ENCODE peak calls at places on chromosomes 6 and 20, in nine cellular contexts. J, P, X, S, W, G, A, O and L are unnamed samples.

GRCh38 chr6:41430875-41431274 is 95.5 kb downstream of the NCR2 start:
- DNase-seq in J (peak), P (no peak), X (peak), S (no peak), W (peak), G (no peak), A (no peak), O (peak), L (no peak)

GRCh38 chr6:80214436-80215022 is 108.1 kb downstream of the BCKDHB start:
- DNase-seq in J (peak), P (no peak), X (peak), S (no peak), W (peak), G (no peak), A (peak), O (peak), L (peak)

GRCh38 chr6:56528412-56528841 is 114.3 kb downstream of the DST start:
- DNase-seq in J (peak), P (no peak), X (peak), S (no peak), W (peak), G (no peak), A (no peak), O (peak), L (no peak)

GRCh38 chr6:21754891-21755290 is 161.3 kb downstream of the SOX4 start:
- DNase-seq in J (peak), P (no peak), X (peak), S (no peak), W (peak), G (no peak), A (no peak), O (no peak), L (no peak)

GRCh38 chr6:27766405-27766804 is 145.8 kb downstream of the OR2B2 start:
- DNase-seq in J (no peak), P (no peak), X (no peak), S (no peak), W (no peak), G (no peak), A (no peak), O (no peak), L (no peak)

GRCh38 chr20:35215066-35215956 is 11.2 kb upstream of the MMP24 start:
- DNase-seq in J (peak), P (no peak), X (peak), S (no peak), W (no peak), G (no peak), A (no peak), O (peak), L (no peak)

GRCh38 chr6:25590986-25591385 is 61.0 kb upstream of the SCGN start:
- DNase-seq in J (no peak), P (no peak), X (no peak), S (no peak), W (no peak), G (no peak), A (no peak), O (no peak), L (no peak)

GRCh38 chr6:4388675-4389074 is 253.3 kb upstream of the ECI2 start:
- DNase-seq in J (no peak), P (no peak), X (no peak), S (no peak), W (no peak), G (no peak), A (peak), O (no peak), L (no peak)

GRCh38 chr6:112927641-112928040 is 580.5 kb downstream of the RFPL4B start:
- DNase-seq in J (peak), P (no peak), X (no peak), S (no peak), W (no peak), G (no peak), A (no peak), O (no peak), L (no peak)

GRCh38 chr6:37024665-37025337 is 19.3 kb downstream of the FGD2 start:
- DNase-seq in J (no peak), P (no peak), X (peak), S (no peak), W (no peak), G (no peak), A (no peak), O (peak), L (no peak)

GRCh38 chr6:54267798-54268197 is 40.4 kb upstream of the TINAG start:
- DNase-seq in J (peak), P (no peak), X (peak), S (no peak), W (peak), G (peak), A (peak), O (peak), L (peak)

GRCh38 chr20:39282619-39283092 is 320.5 kb downstream of the DHX35 start:
- DNase-seq in J (no peak), P (no peak), X (no peak), S (no peak), W (no peak), G (no peak), A (peak), O (no peak), L (peak)

GRCh38 chr6:128515550-128516513 is 4.6 kb downstream of the PTPRK start:
- DNase-seq in J (peak), P (no peak), X (no peak), S (no peak), W (no peak), G (no peak), A (no peak), O (peak), L (no peak)

GRCh38 chr6:68279793-68280557 is 355.1 kb upstream of the ADGRB3 start:
- DNase-seq in J (peak), P (no peak), X (no peak), S (no peak), W (peak), G (peak), A (no peak), O (no peak), L (no peak)

GRCh38 chr6:42727084-42727601 is 4.7 kb upstream of the PRPH2 start:
- DNase-seq in J (no peak), P (peak), X (no peak), S (peak), W (no peak), G (peak), A (no peak), O (no peak), L (no peak)

GRCh38 chr20:63091901-63092659 is 85.3 kb upstream of the BHLHE23 start:
- DNase-seq in J (no peak), P (peak), X (no peak), S (peak), W (no peak), G (no peak), A (no peak), O (no peak), L (peak)

GRCh38 chr6:7052441-7052936 is 55.3 kb upstream of the RREB1 start:
- DNase-seq in J (peak), P (peak), X (no peak), S (peak), W (peak), G (peak), A (peak), O (peak), L (peak)

GRCh38 chr6:44332585-44332984 is 9.9 kb upstream of the SPATS1 start:
- DNase-seq in J (peak), P (no peak), X (no peak), S (no peak), W (no peak), G (no peak), A (no peak), O (peak), L (no peak)

GRCh38 chr6:64732888-64733287 is 974.1 kb downstream of the EYS start:
- DNase-seq in J (no peak), P (no peak), X (peak), S (no peak), W (no peak), G (no peak), A (peak), O (no peak), L (no peak)

GRCh38 chr20:50038574-50038991 is 55.8 kb downstream of the SNAI1 start:
- DNase-seq in J (no peak), P (no peak), X (no peak), S (no peak), W (no peak), G (no peak), A (peak), O (no peak), L (no peak)

GRCh38 chr6:19492631-19493030 is 344.5 kb upstream of the ID4 start:
- DNase-seq in J (no peak), P (no peak), X (no peak), S (no peak), W (no peak), G (no peak), A (no peak), O (no peak), L (no peak)

GRCh38 chr20:35301426-35301825 is 9.2 kb upstream of the FAM83C start:
- DNase-seq in J (peak), P (no peak), X (no peak), S (no peak), W (no peak), G (no peak), A (no peak), O (no peak), L (no peak)

GRCh38 chr20:25251558-25251957 is 3.7 kb downstream of the PYGB start:
- DNase-seq in J (no peak), P (no peak), X (no peak), S (no peak), W (no peak), G (no peak), A (peak), O (no peak), L (no peak)

GRCh38 chr6:150238857-150239407 is 96.1 kb downstream of the PPP1R14C start:
- DNase-seq in J (no peak), P (no peak), X (no peak), S (no peak), W (no peak), G (no peak), A (no peak), O (no peak), L (no peak)

GRCh38 chr6:41492261-41492891 is 53.8 kb upstream of the FOXP4 start:
- DNase-seq in J (no peak), P (no peak), X (no peak), S (peak), W (no peak), G (no peak), A (no peak), O (no peak), L (peak)

GRCh38 chr6:21141616-21142303 is 451.8 kb upstream of the SOX4 start:
- DNase-seq in J (no peak), P (no peak), X (no peak), S (no peak), W (no peak), G (no peak), A (no peak), O (no peak), L (no peak)

GRCh38 chr6:111113731-111114438 is 26.6 kb downstream of the SLC16A10 start:
- DNase-seq in J (peak), P (peak), X (no peak), S (no peak), W (peak), G (no peak), A (peak), O (peak), L (no peak)

GRCh38 chr6:17869010-17869752 is 118.3 kb downstream of the KIF13A start:
- DNase-seq in J (peak), P (no peak), X (no peak), S (no peak), W (no peak), G (no peak), A (no peak), O (peak), L (no peak)

GRCh38 chr6:6865601-6866000 is 242.2 kb upstream of the RREB1 start:
- DNase-seq in J (no peak), P (no peak), X (no peak), S (no peak), W (no peak), G (no peak), A (no peak), O (no peak), L (no peak)

GRCh38 chr20:444117-444516 is 18.2 kb downstream of the TBC1D20 start:
- DNase-seq in J (no peak), P (no peak), X (no peak), S (no peak), W (no peak), G (no peak), A (no peak), O (no peak), L (no peak)

GRCh38 chr20:17441745-17442144 is 89.4 kb downstream of the BFSP1 start:
- DNase-seq in J (no peak), P (no peak), X (no peak), S (no peak), W (no peak), G (no peak), A (no peak), O (no peak), L (no peak)

GRCh38 chr20:17436664-17437063 is 94.5 kb downstream of the BFSP1 start:
- DNase-seq in J (no peak), P (no peak), X (no peak), S (no peak), W (no peak), G (no peak), A (no peak), O (no peak), L (no peak)

GRCh38 chr20:17437251-17437650 is 93.9 kb downstream of the BFSP1 start:
- DNase-seq in J (no peak), P (no peak), X (no peak), S (no peak), W (no peak), G (no peak), A (no peak), O (no peak), L (no peak)

GRCh38 chr20:17439897-17440296 is 91.3 kb downstream of the BFSP1 start:
- DNase-seq in J (no peak), P (no peak), X (no peak), S (no peak), W (no peak), G (no peak), A (no peak), O (no peak), L (no peak)

GRCh38 chr20:17438436-17439039 is 92.6 kb downstream of the BFSP1 start:
- DNase-seq in J (no peak), P (no peak), X (no peak), S (no peak), W (no peak), G (no peak), A (no peak), O (no peak), L (no peak)
- TF ChIP-seq CTCF in J (no peak), P (no peak), X (no peak), S (no peak), W (peak), G (no peak), A (no peak), O (no peak), L (no peak)

GRCh38 chr6:45543298-45544235 is 165.8 kb upstream of the SUPT3H start:
- DNase-seq in J (peak), P (no peak), X (no peak), S (no peak), W (peak), G (no peak), A (no peak), O (peak), L (no peak)

GRCh38 chr6:45540375-45540920 is 162.7 kb upstream of the SUPT3H start:
- DNase-seq in J (no peak), P (no peak), X (no peak), S (no peak), W (no peak), G (no peak), A (no peak), O (no peak), L (no peak)

GRCh38 chr6:45548657-45549515 is 171.2 kb upstream of the SUPT3H start:
- DNase-seq in J (no peak), P (no peak), X (no peak), S (no peak), W (no peak), G (no peak), A (no peak), O (no peak), L (no peak)

GRCh38 chr6:45541934-45542333 is 164.2 kb upstream of the SUPT3H start:
- DNase-seq in J (peak), P (no peak), X (no peak), S (no peak), W (no peak), G (no peak), A (no peak), O (no peak), L (no peak)

DNA sequence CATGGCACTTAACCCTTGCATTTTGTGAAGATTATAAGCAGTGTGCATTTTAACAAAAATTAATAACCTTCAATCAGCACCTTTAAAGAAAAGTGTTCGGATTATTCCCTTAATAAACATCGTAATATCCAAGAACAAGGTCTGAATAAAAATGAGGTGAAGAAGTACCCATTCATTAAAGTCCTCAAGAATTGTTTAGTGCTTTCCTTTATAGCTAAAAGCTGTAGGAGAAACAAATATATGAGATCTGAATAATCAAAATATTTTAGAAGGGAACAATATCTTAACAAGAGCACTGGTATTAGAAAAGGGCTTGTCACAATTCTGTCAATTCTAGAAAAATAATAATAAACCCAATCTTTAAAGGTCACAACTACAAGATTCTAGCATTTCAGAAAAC is 167.7 kb upstream of the SUPT3H start:
- DNase-seq in J (no peak), P (no peak), X (no peak), S (no peak), W (no peak), G (no peak), A (no peak), O (no peak), L (no peak)
- TF ChIP-seq CTCF in J (no peak), P (no peak), X (no peak), S (no peak), W (no peak), G (no peak), A (no peak), O (no peak), L (no peak)

GRCh38 chr20:47502801-47503239 is 1.1 kb downstream of the NCOA3 start:
- DNase-seq in J (peak), P (no peak), X (peak), S (no peak), W (peak), G (no peak), A (peak), O (peak), L (no peak)

GRCh38 chr20:47502271-47502730 is 614 bp downstream of the NCOA3 start:
- DNase-seq in J (no peak), P (no peak), X (peak), S (peak), W (no peak), G (no peak), A (peak), O (peak), L (peak)

GRCh38 chr20:47501117-47501482 is 587 bp upstream of the NCOA3 start:
- DNase-seq in J (no peak), P (no peak), X (no peak), S (no peak), W (no peak), G (no peak), A (no peak), O (peak), L (no peak)

GRCh38 chr20:47500554-47500953 is 1.1 kb upstream of the NCOA3 start:
- DNase-seq in J (no peak), P (no peak), X (no peak), S (no peak), W (no peak), G (no peak), A (no peak), O (no peak), L (no peak)

GRCh38 chr20:47501483-47502270 is at the start of gene NCOA3:
- DNase-seq in J (peak), P (peak), X (peak), S (peak), W (peak), G (peak), A (peak), O (peak), L (peak)
- TF ChIP-seq CTCF in J (no peak), P (peak), X (no peak), S (peak), W (peak), G (peak), A (peak), O (peak), L (peak)

GRCh38 chr6:31811645-31812044 is 3.4 kb downstream of the HSPA1L start:
- DNase-seq in J (no peak), P (no peak), X (no peak), S (no peak), W (no peak), G (no peak), A (no peak), O (no peak), L (no peak)

GRCh38 chr6:31805939-31806469 is 762 bp downstream of the LSM2 start:
- DNase-seq in J (no peak), P (no peak), X (no peak), S (no peak), W (no peak), G (no peak), A (no peak), O (no peak), L (no peak)

GRCh38 chr6:31806470-31807272 is at the start of gene LSM2:
- DNase-seq in J (peak), P (peak), X (peak), S (peak), W (peak), G (peak), A (peak), O (peak), L (peak)
- TF ChIP-seq CTCF in J (no peak), P (no peak), X (no peak), S (peak), W (peak), G (no peak), A (peak), O (peak), L (no peak)

GRCh38 chr6:137866914-137867684 is at the start of gene TNFAIP3:
- DNase-seq in J (peak), P (peak), X (peak), S (peak), W (peak), G (peak), A (peak), O (peak), L (peak)
- TF ChIP-seq CTCF in J (peak), P (peak), X (peak), S (peak), W (peak), G (peak), A (peak), O (peak), L (peak)